ENCODE peak calls at places on chromosomes 12 and 14, in seven cellular contexts. Q, O, Y, G, P, C and K are unnamed samples.

GRCh38 chr12:32270818-32271710 is 128.3 kb upstream of the FGD4 start:
- DNase-seq in G (no peak), Q (peak; percentile 17), O (no peak), C (no peak), Y (no peak), P (no peak), K (no peak)

GRCh38 chr12:45130881-45131281 is 80.0 kb upstream of the DBX2 start:
- DNase-seq in O (no peak), Q (peak; percentile 62), P (peak; percentile 52), Y (peak; percentile 24), G (no peak), C (no peak), K (peak; percentile 54)

GRCh38 chr12:70040141-70040540 is 203.1 kb upstream of the CNOT2 start:
- DNase-seq in Y (no peak), O (no peak), P (no peak), C (no peak), Q (peak; percentile 4), G (no peak), K (no peak)

GRCh38 chr12:132761032-132761910 is at the start of gene ANKLE2:
- DNase-seq in G (peak; percentile 50), Y (peak; percentile 55), C (peak; percentile 84), P (peak; percentile 78), Q (peak; percentile 78), O (no peak), K (peak; percentile 61)

GRCh38 chr12:52181757-52182156 is 10.1 kb downstream of the KRT80 start:
- DNase-seq in O (no peak), G (no peak), C (no peak), P (no peak), Y (no peak), Q (peak; percentile 73), K (no peak)

GRCh38 chr12:132557969-132558856 is 52.2 kb downstream of the LRCOL1 start:
- DNase-seq in O (no peak), P (no peak), G (no peak), C (no peak), Y (no peak), Q (no peak), K (no peak)

GRCh38 chr12:131929530-131930456 is 717 bp downstream of the PUS1 start:
- DNase-seq in Q (peak; percentile 12), P (peak; percentile 68), Y (no peak), C (no peak), O (no peak), G (no peak), K (peak; percentile 52)

GRCh38 chr12:121022713-121023112 is 6.4 kb upstream of the C12orf43 start:
- DNase-seq in G (no peak), Y (no peak), Q (no peak), C (no peak), O (no peak), P (no peak), K (no peak)

GRCh38 chr12:48031135-48031960 is 27.1 kb upstream of the COL2A1 start:
- DNase-seq in G (no peak), P (no peak), Y (no peak), O (no peak), C (no peak), Q (no peak), K (no peak)

GRCh38 chr12:111759276-111759675 is 7.5 kb upstream of the ALDH2 start:
- DNase-seq in G (no peak), O (no peak), C (no peak), Y (no peak), P (no peak), Q (no peak), K (no peak)

GRCh38 chr12:6822461-6823135 is 977 bp downstream of the GPR162 start:
- DNase-seq in P (no peak), O (no peak), C (no peak), Q (no peak), Y (no peak), G (no peak), K (no peak)

GRCh38 chr12:6961695-6962284 is 8.7 kb downstream of the PHB2 start:
- DNase-seq in Q (peak; percentile 72), Y (peak; percentile 72), G (peak; percentile 53), O (peak; percentile 41), C (no peak), P (peak; percentile 89), K (peak; percentile 70)

GRCh38 chr12:117489671-117490070 is 128.2 kb upstream of the NOS1 start:
- DNase-seq in C (no peak), P (no peak), Q (peak; percentile 53), Y (no peak), O (no peak), G (no peak), K (no peak)

GRCh38 chr12:124490584-124491305 is 76.7 kb downstream of the NCOR2 start:
- DNase-seq in G (peak; percentile 92), P (peak; percentile 87), Q (no peak), Y (peak; percentile 90), C (no peak), O (peak; percentile 82), K (no peak)

GRCh38 chr14:97976861-97977260 is 1179.7 kb downstream of the VRK1 start:
- DNase-seq in Y (no peak), C (peak; percentile 81), Q (peak; percentile 1), G (peak; percentile 27), P (no peak), O (no peak), K (no peak)

GRCh38 chr12:34400423-34400881 is 378.2 kb downstream of the ALG10 start:
- DNase-seq in G (peak; percentile 10), Q (no peak), P (peak; percentile 59), O (peak; percentile 20), Y (no peak), C (peak; percentile 63), K (peak; percentile 2)

GRCh38 chr12:112190626-112191025 is 65.3 kb downstream of the TRAFD1 start:
- DNase-seq in G (no peak), O (no peak), Q (no peak), P (no peak), Y (no peak), C (no peak), K (no peak)

GRCh38 chr12:82673698-82674097 is 13.0 kb upstream of the TMTC2 start:
- DNase-seq in Q (no peak), Y (no peak), C (no peak), O (no peak), P (no peak), G (no peak), K (no peak)

GRCh38 chr14:103519043-103519836 is 3.4 kb downstream of the CKB start:
- DNase-seq in C (no peak), Y (no peak), G (peak; percentile 19), Q (peak; percentile 59), O (no peak), P (peak; percentile 76), K (no peak)

GRCh38 chr12:124568431-124569374 is 1.3 kb upstream of the NCOR2 start:
- DNase-seq in G (peak; percentile 81), P (peak; percentile 94), Y (peak; percentile 87), C (no peak), Q (peak; percentile 96), O (no peak), K (peak; percentile 84)

GRCh38 chr14:80426686-80427085 is 215.4 kb upstream of the DIO2 start:
- DNase-seq in C (no peak), O (no peak), G (no peak), Q (peak; percentile 16), P (no peak), Y (no peak), K (no peak)

DNA sequence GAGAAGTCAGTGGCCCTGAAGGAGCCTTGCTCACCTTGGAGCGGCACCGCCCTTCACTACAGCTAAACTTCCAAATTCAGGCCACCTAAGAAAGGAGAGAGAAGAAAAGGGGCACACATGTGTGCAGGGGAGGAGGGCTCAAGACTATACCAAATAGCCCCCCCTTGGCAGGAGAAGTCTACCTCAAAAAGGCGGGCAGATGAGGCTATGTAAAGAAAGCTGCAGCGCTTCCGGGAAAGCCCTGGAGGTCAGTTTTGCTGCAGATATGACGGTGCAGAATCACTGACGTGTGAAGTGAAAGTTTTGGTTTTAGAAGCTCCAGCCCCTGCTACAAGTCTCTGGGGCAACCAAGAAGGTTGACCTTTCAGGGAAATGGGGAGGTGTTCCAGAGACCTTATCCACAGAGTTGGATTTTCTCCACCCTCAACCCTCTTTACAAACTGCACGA is 48.2 kb upstream of the PNMA1 start:
- DNase-seq in O (no peak), G (no peak), Y (no peak), P (no peak), Q (no peak), C (no peak), K (no peak)
- H3K4me3 ChIP-seq in O (no peak overlapping the region), G (no peak overlapping the region), Y (peak overlapping the region; percentile 6), P (no peak overlapping the region), Q (no peak overlapping the region), C (no peak overlapping the region), K (no peak overlapping the region)

DNA sequence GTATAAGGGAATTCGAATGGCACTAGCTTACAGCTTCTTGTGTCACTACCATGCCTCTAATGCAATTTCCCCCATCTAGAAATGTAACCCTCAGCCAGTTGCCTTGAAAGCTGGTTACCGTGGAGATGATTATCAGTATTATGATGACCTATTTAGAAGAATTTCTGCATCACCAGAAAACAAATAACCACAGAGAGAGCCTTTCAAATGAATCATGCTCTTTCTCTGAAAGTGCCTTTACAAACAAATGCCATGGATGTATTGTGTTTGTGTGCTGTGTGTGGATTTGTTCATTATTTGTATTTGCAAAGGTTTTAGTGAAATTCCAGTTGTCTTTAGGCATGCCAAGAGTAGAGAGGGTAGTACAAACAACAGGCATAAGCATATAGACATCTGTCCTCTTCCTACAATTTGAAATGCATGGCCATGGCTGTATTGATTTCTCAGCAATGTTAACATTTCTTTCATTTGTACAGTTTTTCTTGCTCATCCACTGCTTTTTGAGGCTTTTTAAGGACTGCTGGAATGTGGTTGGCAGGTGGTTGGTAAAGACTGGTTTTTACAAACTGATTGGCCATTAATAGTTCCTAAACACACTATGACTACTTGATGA is 266.5 kb downstream of the PAWR start:
- DNase-seq in Q (peak; percentile 98), C (no peak), Y (no peak), P (no peak), G (no peak), O (no peak), K (no peak)
- H3K4me3 ChIP-seq in Q (no peak overlapping the region), C (no peak overlapping the region), Y (no peak overlapping the region), P (no peak overlapping the region), G (no peak overlapping the region), O (no peak overlapping the region), K (no peak overlapping the region)

GRCh38 chr12:76558684-76559276 is 791 bp downstream of the OSBPL8 start:
- DNase-seq in C (peak; percentile 83), O (peak; percentile 55), Q (peak; percentile 19), G (peak; percentile 52), P (peak; percentile 68), Y (peak; percentile 43), K (peak; percentile 45)

GRCh38 chr12:76563061-76563460 is 3.5 kb upstream of the OSBPL8 start:
- DNase-seq in O (no peak), G (no peak), P (no peak), Y (no peak), C (no peak), Q (no peak), K (no peak)

GRCh38 chr12:76559277-76560082 is at the start of gene OSBPL8:
- DNase-seq in P (peak; percentile 97), Y (peak; percentile 96), O (peak; percentile 92), C (peak; percentile 98), G (peak; percentile 98), Q (peak; percentile 91), K (peak; percentile 96)

GRCh38 chr12:76560083-76560491 is 516 bp upstream of the OSBPL8 start:
- DNase-seq in Y (no peak), C (no peak), Q (no peak), O (no peak), P (no peak), G (no peak), K (no peak)

GRCh38 chr12:76562158-76562557 is 2.6 kb upstream of the OSBPL8 start:
- DNase-seq in Q (no peak), Y (no peak), O (no peak), G (no peak), P (no peak), C (no peak), K (no peak)
- H3K4me3 ChIP-seq in Q (no peak overlapping the region), Y (no peak overlapping the region), O (no peak overlapping the region), G (no peak overlapping the region), P (no peak overlapping the region), C (no peak overlapping the region), K (no peak overlapping the region)

GRCh38 chr14:94175403-94176146 is 1.5 kb downstream of the PPP4R4 start:
- DNase-seq in Q (no peak), Y (no peak), C (no peak), P (no peak), O (no peak), G (no peak), K (no peak)
- H3K4me3 ChIP-seq in Q (no peak overlapping the region), Y (peak overlapping the region; percentile 68), C (peak overlapping the region; percentile 77), P (peak overlapping the region; percentile 59), O (peak overlapping the region; percentile 86), G (peak overlapping the region; percentile 79), K (peak overlapping the region; percentile 57)